ENCODE peak calls at places on chromosomes 1 and 21, in nine cellular contexts. P, I, H, Y, E, X, L, V and Q are unnamed samples.
A peak's percentile ranks its signal among the peaks of the same experiment; 100 is the strongest.

GRCh38 chr1:183635112-183635605 is 424 bp downstream of the ARPC5 start:
- DNase-seq in L (peak; percentile 74), H (no peak), I (peak; percentile 53), P (peak; percentile 18), V (no peak), X (peak; percentile 80), E (peak; percentile 10), Y (peak; percentile 51), Q (peak; percentile 39)

GRCh38 chr1:186536272-186536905 is 75.5 kb upstream of the PDC start:
- DNase-seq in P (no peak), E (no peak), I (no peak), L (no peak), H (peak; percentile 54), V (peak; percentile 25), Y (no peak), X (no peak), Q (peak; percentile 59)

GRCh38 chr21:33198346-33199135 is 31.2 kb upstream of the IFNAR2 start:
- DNase-seq in P (no peak), H (peak; percentile 37), V (peak; percentile 56), I (no peak), X (no peak), Y (peak; percentile 35), E (no peak), L (peak; percentile 76), Q (peak; percentile 41)

GRCh38 chr1:156163712-156164464 is 10.5 kb downstream of the SEMA4A start:
- DNase-seq in I (no peak), Y (no peak), X (no peak), P (no peak), E (no peak), V (no peak), L (peak; percentile 17), H (no peak), Q (no peak)

GRCh38 chr21:17853393-17854275 is 34.5 kb upstream of the C21orf91 start:
- DNase-seq in L (no peak), V (no peak), X (no peak), H (no peak), P (no peak), E (no peak), Y (no peak), I (no peak), Q (no peak)

GRCh38 chr1:115261511-115261910 is 76.5 kb downstream of the NGF start:
- DNase-seq in E (no peak), X (no peak), H (no peak), P (no peak), V (no peak), L (no peak), I (no peak), Y (no peak), Q (no peak)

GRCh38 chr1:193229136-193229535 is 42.7 kb upstream of the B3GALT2 start:
- DNase-seq in H (peak; percentile 3), E (no peak), V (no peak), Y (no peak), I (no peak), P (no peak), L (no peak), X (no peak), Q (no peak)

GRCh38 chr1:66302810-66303209 is 231.1 kb upstream of the SGIP1 start:
- DNase-seq in I (no peak), X (no peak), Y (no peak), E (no peak), V (no peak), H (no peak), P (no peak), L (no peak), Q (no peak)

GRCh38 chr1:2135866-2136265 is 58.7 kb downstream of the FAAP20 start:
- DNase-seq in X (no peak), P (no peak), L (peak; percentile 52), I (no peak), H (no peak), V (no peak), Y (no peak), E (no peak), Q (no peak)

GRCh38 chr1:2135425-2135824 is 59.1 kb downstream of the FAAP20 start:
- DNase-seq in V (peak; percentile 68), H (peak; percentile 42), I (peak; percentile 77), L (peak; percentile 91), X (no peak), P (no peak), Y (peak; percentile 45), E (no peak), Q (peak; percentile 78)

GRCh38 chr1:2136386-2136821 is 58.2 kb downstream of the FAAP20 start:
- DNase-seq in H (no peak), L (peak; percentile 45), V (no peak), P (no peak), X (no peak), Y (no peak), I (no peak), E (no peak), Q (no peak)

GRCh38 chr1:2137257-2138121 is 57.1 kb downstream of the FAAP20 start:
- DNase-seq in V (no peak), X (no peak), E (no peak), H (no peak), Y (peak; percentile 66), I (no peak), P (no peak), L (peak; percentile 82), Q (no peak)

DNA sequence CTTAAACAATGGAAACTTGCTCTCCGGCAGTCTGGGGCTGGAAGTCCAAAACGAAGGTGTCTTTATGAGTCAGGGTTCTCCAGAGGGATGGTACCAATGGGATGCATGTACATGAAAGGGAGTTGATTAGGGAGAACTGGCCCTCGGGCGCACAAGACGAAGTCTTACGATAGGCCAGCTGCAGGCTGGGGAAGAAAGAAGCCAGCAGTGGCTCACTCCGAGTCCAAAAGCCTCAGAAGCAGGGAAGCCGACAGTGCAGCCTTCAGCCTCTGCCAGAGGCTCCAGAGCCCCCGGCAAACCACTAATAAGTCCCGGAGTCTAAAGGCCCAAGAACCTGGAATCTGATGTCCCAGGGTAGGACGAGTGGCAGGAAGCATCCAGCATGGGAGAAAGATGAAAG is 57.7 kb downstream of the FAAP20 start:
- DNase-seq in V (no peak), Y (no peak), X (no peak), L (peak; percentile 39), E (no peak), I (no peak), P (no peak), H (no peak), Q (no peak)
- H3K4me3 ChIP-seq in V (no peak overlapping the region), Y (no peak overlapping the region), X (no peak overlapping the region), L (no peak overlapping the region), E (no peak overlapping the region), I (no peak overlapping the region), P (no peak overlapping the region), H (no peak overlapping the region), Q (no peak overlapping the region)

GRCh38 chr21:14842641-14843040 is 222.2 kb downstream of the NRIP1 start:
- DNase-seq in X (no peak), Y (no peak), I (no peak), H (no peak), L (no peak), P (no peak), E (no peak), V (no peak), Q (no peak)

GRCh38 chr21:14841511-14842472 is 223.0 kb downstream of the NRIP1 start:
- DNase-seq in H (no peak), V (no peak), L (no peak), X (no peak), P (no peak), I (no peak), Y (no peak), E (no peak), Q (no peak)

GRCh38 chr21:14843991-14844390 is 220.8 kb downstream of the NRIP1 start:
- DNase-seq in V (no peak), E (no peak), P (no peak), I (no peak), L (no peak), Y (no peak), H (no peak), X (no peak), Q (no peak)

GRCh38 chr21:14850394-14850793 is 214.4 kb downstream of the NRIP1 start:
- DNase-seq in Y (no peak), X (no peak), E (no peak), L (no peak), P (no peak), H (peak; percentile 10), V (peak; percentile 60), I (no peak), Q (peak; percentile 26)

DNA sequence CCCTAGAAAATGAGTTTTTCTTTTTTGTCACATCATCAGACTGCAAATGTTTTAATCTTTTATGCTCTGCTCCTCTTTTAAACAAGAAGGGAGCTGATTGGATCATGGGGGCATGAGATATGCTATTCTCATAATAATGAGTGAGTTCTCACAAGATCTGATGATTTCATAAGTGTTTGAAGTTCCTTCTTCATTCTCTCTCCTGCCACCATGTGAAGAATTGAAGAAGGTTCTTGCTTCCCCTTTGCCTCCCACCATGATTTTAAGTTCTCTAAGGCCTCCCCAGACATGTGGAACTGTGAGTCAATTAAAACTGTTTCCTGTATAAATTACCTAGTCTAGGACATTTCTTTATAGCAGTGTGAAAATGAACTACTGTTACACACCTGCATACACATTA is 218.2 kb downstream of the NRIP1 start:
- DNase-seq in H (no peak), V (no peak), X (no peak), I (no peak), E (no peak), P (no peak), Y (no peak), L (no peak), Q (no peak)
- H3K4me3 ChIP-seq in H (no peak overlapping the region), V (no peak overlapping the region), X (no peak overlapping the region), I (no peak overlapping the region), E (no peak overlapping the region), P (no peak overlapping the region), Y (no peak overlapping the region), L (no peak overlapping the region), Q (no peak overlapping the region)

GRCh38 chr1:32221980-32222751 is at the start of the genes EIF3I and TMEM234:
- DNase-seq in Y (peak; percentile 95), E (peak; percentile 84), I (peak; percentile 92), X (peak; percentile 96), H (peak; percentile 88), V (peak; percentile 85), P (peak; percentile 92), L (peak; percentile 94), Q (peak; percentile 91)

GRCh38 chr1:32221581-32221979 is 573 bp downstream of the TMEM234 start:
- DNase-seq in P (no peak), Y (no peak), X (no peak), E (no peak), V (no peak), L (no peak), I (no peak), H (no peak), Q (no peak)

GRCh38 chr1:32224285-32224684 is 2.1 kb downstream of the EIF3I start:
- DNase-seq in X (no peak), P (no peak), L (no peak), Y (no peak), V (no peak), I (no peak), H (no peak), E (no peak), Q (no peak)

GRCh38 chr1:32220746-32221580 is 1.2 kb downstream of the TMEM234 start:
- DNase-seq in H (no peak), V (no peak), E (no peak), L (no peak), P (no peak), X (no peak), I (no peak), Y (no peak), Q (no peak)

DNA sequence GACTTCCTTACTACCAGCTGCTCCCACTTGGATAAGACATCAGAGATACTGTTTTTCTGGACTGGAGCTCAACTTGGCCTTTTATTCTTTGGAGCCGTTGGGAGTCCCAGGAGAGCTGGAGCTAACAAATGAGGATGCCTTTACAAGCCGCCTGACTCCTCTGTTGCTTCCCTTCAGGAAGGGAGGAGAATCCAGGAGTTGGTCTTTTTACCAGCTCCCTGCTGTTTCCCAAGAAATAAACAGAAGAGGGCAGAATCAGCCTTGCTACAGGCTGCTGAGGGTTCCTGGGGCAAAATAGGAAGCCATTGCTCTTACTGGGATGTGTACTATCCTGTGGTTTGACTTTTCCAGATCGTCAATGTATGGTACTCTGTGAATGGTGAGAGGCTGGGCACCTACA is 1.5 kb downstream of the EIF3I start:
- DNase-seq in Y (no peak), I (no peak), V (no peak), X (no peak), H (peak; percentile 51), E (no peak), P (no peak), L (no peak), Q (no peak)
- H3K4me3 ChIP-seq in Y (no peak overlapping the region), I (no peak overlapping the region), V (peak overlapping the region; percentile 3), X (no peak overlapping the region), H (peak overlapping the region; percentile 7), E (peak overlapping the region; percentile 25), P (peak overlapping the region; percentile 40), L (peak overlapping the region; percentile 92), Q (no peak overlapping the region)

GRCh38 chr21:29362758-29363157 is 64.0 kb downstream of the BACH1 start:
- DNase-seq in L (no peak), H (no peak), E (no peak), X (no peak), I (no peak), P (no peak), V (no peak), Y (no peak), Q (no peak)
- H3K4me3 ChIP-seq in L (no peak overlapping the region), H (no peak overlapping the region), E (no peak overlapping the region), X (no peak overlapping the region), I (no peak overlapping the region), P (no peak overlapping the region), V (no peak overlapping the region), Y (no peak overlapping the region), Q (no peak overlapping the region)